ENCODE peak calls at places on chromosomes 3 and 15, in seven cellular contexts. I, M, L, H, Q, P and Y are unnamed samples.

GRCh38 chr3:72818915-72819314 is 29.3 kb downstream of the SHQ1 start:
- DNase-seq in I (no peak), P (peak), L (no peak), Q (peak), M (no peak), H (peak), Y (peak)

GRCh38 chr3:149314807-149315578 is 18.4 kb downstream of the TM4SF18 start:
- DNase-seq in H (no peak), P (no peak), Q (peak), L (peak), I (no peak), M (no peak), Y (peak)

GRCh38 chr15:68580026-68580882 is 1.5 kb downstream of the CORO2B start:
- DNase-seq in Q (no peak), L (no peak), P (no peak), I (no peak), H (no peak), M (peak), Y (no peak)

GRCh38 chr15:63560741-63561448 is 36.3 kb upstream of the FBXL22 start:
- DNase-seq in Q (no peak), H (peak), M (no peak), I (no peak), L (no peak), P (no peak), Y (no peak)

GRCh38 chr15:43433160-43433559 is 59.8 kb downstream of the TP53BP1 start:
- DNase-seq in I (no peak), Q (peak), L (no peak), H (no peak), M (no peak), P (no peak), Y (peak)

GRCh38 chr3:112132975-112133448 is at the start of gene GCSAM:
- DNase-seq in P (peak), I (peak), L (no peak), H (peak), Q (no peak), M (peak), Y (no peak)

GRCh38 chr3:64353256-64353655 is 128.0 kb upstream of the PRICKLE2 start:
- DNase-seq in L (no peak), I (no peak), H (no peak), M (no peak), Q (no peak), P (no peak), Y (peak)

GRCh38 chr3:29635888-29636287 is 355.0 kb downstream of the RBMS3 start:
- DNase-seq in I (no peak), M (no peak), P (no peak), Q (no peak), L (no peak), H (no peak), Y (no peak)

GRCh38 chr3:172177046-172177445 is 137.7 kb downstream of the FNDC3B start:
- DNase-seq in M (no peak), P (no peak), L (no peak), I (no peak), Q (no peak), H (no peak), Y (peak)

GRCh38 chr3:43180027-43180426 is 74.1 kb upstream of the POMGNT2 start:
- DNase-seq in M (no peak), H (peak), L (no peak), I (peak), Q (peak), P (peak), Y (peak)

GRCh38 chr3:99659965-99660364 is 21.6 kb downstream of the COL8A1 start:
- DNase-seq in Q (no peak), P (peak), M (no peak), H (no peak), L (no peak), I (no peak), Y (peak)

GRCh38 chr3:45638299-45639043 is 43.9 kb downstream of the LIMD1 start:
- DNase-seq in P (no peak), I (no peak), M (no peak), L (no peak), H (no peak), Q (no peak), Y (no peak)

GRCh38 chr15:42665827-42666226 is 71.1 kb downstream of the CDAN1 start:
- DNase-seq in I (no peak), M (no peak), H (no peak), Q (no peak), P (no peak), L (no peak), Y (no peak)

GRCh38 chr3:111691293-111691909 is 96.3 kb upstream of the ZBED2 start:
- DNase-seq in H (peak), I (peak), Q (no peak), L (no peak), M (no peak), P (no peak), Y (peak)

GRCh38 chr3:129623447-129624118 is 17.1 kb upstream of the PLXND1 start:
- DNase-seq in H (no peak), I (no peak), M (peak), Q (no peak), P (peak), L (no peak), Y (no peak)

GRCh38 chr15:64846246-64846645 is 4.5 kb downstream of the PLEKHO2 start:
- DNase-seq in H (no peak), M (no peak), Q (no peak), L (no peak), P (no peak), I (no peak), Y (no peak)

GRCh38 chr15:76337047-76337738 is 620 bp downstream of the ISL2 start:
- DNase-seq in M (no peak), L (no peak), Q (no peak), H (peak), I (no peak), P (no peak), Y (peak)

GRCh38 chr3:188343894-188344293 is 189.9 kb downstream of the LPP start:
- DNase-seq in L (no peak), M (no peak), I (no peak), Q (no peak), P (no peak), H (no peak), Y (no peak)

GRCh38 chr3:123880998-123881561 is 3.1 kb downstream of the MYLK start:
- DNase-seq in P (no peak), H (no peak), M (no peak), Q (no peak), I (no peak), L (no peak), Y (peak)

GRCh38 chr3:195803309-195803908 is 8.3 kb downstream of the MUC4 start:
- DNase-seq in H (no peak), L (no peak), Q (peak), M (no peak), P (no peak), I (no peak), Y (peak)

GRCh38 chr3:49165771-49166751 is at the start of gene CCDC71:
- DNase-seq in M (peak), H (peak), P (peak), L (no peak), I (peak), Q (no peak), Y (peak)

GRCh38 chr3:190972840-190973270 is 110.4 kb upstream of the GMNC start:
- DNase-seq in L (no peak), P (no peak), M (no peak), Q (peak), H (no peak), I (no peak), Y (no peak)

GRCh38 chr3:155391583-155391982 is 98.1 kb upstream of the STRIT1 start:
- DNase-seq in I (no peak), P (no peak), M (no peak), L (peak), Q (peak), H (no peak), Y (peak)

GRCh38 chr3:64449026-64449425 is 223.8 kb upstream of the PRICKLE2 start:
- DNase-seq in L (no peak), Q (no peak), M (no peak), I (no peak), H (peak), P (no peak), Y (no peak)

GRCh38 chr3:60045686-60046085 is 995.9 kb upstream of the CFAP20DC start:
- DNase-seq in I (no peak), P (no peak), L (no peak), H (no peak), M (no peak), Q (no peak), Y (no peak)

GRCh38 chr15:79090487-79091203 is at the start of gene RASGRF1:
- DNase-seq in H (no peak), M (no peak), Q (no peak), I (no peak), P (no peak), L (no peak), Y (no peak)

GRCh38 chr3:149473314-149473990 is 1.0 kb upstream of the TM4SF4 start:
- DNase-seq in I (no peak), M (peak), P (peak), L (peak), H (no peak), Q (peak), Y (peak)

GRCh38 chr3:61674595-61674994 is 113.2 kb downstream of the PTPRG start:
- DNase-seq in Q (no peak), H (no peak), M (no peak), I (no peak), P (no peak), L (no peak), Y (no peak)

GRCh38 chr3:141081141-141081795 is 30.1 kb downstream of the SPSB4 start:
- DNase-seq in H (no peak), I (no peak), M (peak), L (no peak), P (no peak), Q (no peak), Y (no peak)

GRCh38 chr15:29805043-29805707 is 17.1 kb downstream of the TJP1 start:
- DNase-seq in M (no peak), P (peak), Q (peak), I (no peak), L (no peak), H (no peak), Y (peak)
- H3K4me3 ChIP-seq in M (no peak), P (no peak), Q (no peak), I (no peak), L (no peak), H (no peak), Y (no peak)

GRCh38 chr3:70127192-70127591 is 127.7 kb downstream of the SAMMSON start:
- DNase-seq in H (no peak), I (no peak), L (no peak), M (no peak), P (no peak), Q (no peak), Y (no peak)
- H3K4me3 ChIP-seq in H (no peak), I (no peak), L (no peak), M (no peak), P (no peak), Q (no peak), Y (no peak)

GRCh38 chr15:80550910-80551265 is 144.2 kb upstream of the ABHD17C start:
- DNase-seq in M (no peak), I (no peak), P (no peak), L (no peak), H (no peak), Q (no peak), Y (peak)
- H3K4me3 ChIP-seq in M (no peak), I (no peak), P (no peak), L (no peak), H (no peak), Q (no peak), Y (no peak)

GRCh38 chr3:122003112-122003511 is 18.9 kb downstream of the ILDR1 start:
- DNase-seq in M (no peak), Q (no peak), H (peak), I (no peak), L (no peak), P (no peak), Y (no peak)

GRCh38 chr3:122005033-122005565 is 16.9 kb downstream of the ILDR1 start:
- DNase-seq in Q (no peak), H (peak), I (no peak), L (no peak), P (no peak), M (no peak), Y (no peak)

GRCh38 chr3:122001892-122002291 is 20.2 kb downstream of the ILDR1 start:
- DNase-seq in H (no peak), P (no peak), Q (no peak), L (no peak), M (no peak), I (no peak), Y (no peak)

GRCh38 chr3:122004123-122004522 is 17.9 kb downstream of the ILDR1 start:
- DNase-seq in L (no peak), I (no peak), Q (no peak), H (no peak), M (no peak), P (no peak), Y (no peak)

DNA sequence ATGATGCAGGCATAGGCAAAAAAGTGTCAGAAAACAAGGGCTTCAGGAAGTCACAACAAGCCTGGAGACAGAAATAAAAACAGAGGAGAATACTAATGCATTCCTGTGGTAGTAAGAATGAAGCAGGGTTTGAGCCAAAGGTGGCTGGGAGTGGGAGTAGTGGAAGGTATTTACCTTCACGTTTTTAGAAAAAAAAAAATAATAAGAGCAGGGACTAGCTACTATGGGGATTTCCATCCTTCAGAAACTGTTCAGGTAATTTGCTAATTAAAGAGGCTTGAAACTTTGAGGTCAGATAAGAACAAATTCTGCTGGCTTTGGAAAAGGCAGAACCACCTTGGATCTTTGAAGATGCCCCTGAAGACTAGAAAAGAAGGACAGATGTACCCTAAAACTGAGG is 18.5 kb downstream of the ILDR1 start:
- DNase-seq in P (no peak), I (no peak), L (no peak), M (no peak), H (no peak), Q (no peak), Y (no peak)
- H3K4me3 ChIP-seq in P (no peak), I (no peak), L (no peak), M (no peak), H (peak), Q (no peak), Y (no peak)